ENCODE peak calls at places on chromosomes 11 and 22, in four cellular contexts. X, N, L and Z are unnamed samples.

GRCh38 chr11:1673841-1674193 is 23.2 kb upstream of the KRTAP5-6 start:
- DNase-seq in X (no peak), N (no peak), L (no peak), Z (no peak)

GRCh38 chr11:44625759-44626523 is 60.5 kb downstream of the CD82 start:
- DNase-seq in X (no peak), N (no peak), L (no peak), Z (no peak)

GRCh38 chr22:16973591-16974297 is 34.3 kb downstream of the GAB4 start:
- DNase-seq in X (no peak), N (no peak), L (no peak), Z (no peak)

GRCh38 chr22:47006869-47007268 is 244.4 kb downstream of the TBC1D22A start:
- DNase-seq in X (no peak), N (no peak), L (no peak), Z (no peak)

GRCh38 chr11:8828580-8829358 is 82.2 kb upstream of the AKIP1 start:
- DNase-seq in X (no peak), N (peak; percentile 70), L (peak; percentile 12), Z (no peak)

GRCh38 chr11:67606477-67607295 is at the start of gene NDUFV1:
- DNase-seq in X (no peak), N (peak; percentile 87), L (peak; percentile 96), Z (peak; percentile 98)

GRCh38 chr11:80379620-80380278 is 938.9 kb upstream of the TENM4 start:
- DNase-seq in X (no peak), N (no peak), L (no peak), Z (no peak)

GRCh38 chr11:8063319-8063718 is 17.7 kb upstream of the TUB start:
- DNase-seq in X (no peak), N (peak; percentile 72), L (no peak), Z (no peak)

GRCh38 chr11:133819916-133820315 is 25.4 kb downstream of the SPATA19 start:
- DNase-seq in X (no peak), N (no peak), L (peak; percentile 20), Z (no peak)

GRCh38 chr11:100637706-100638105 is 49.4 kb upstream of the ARHGAP42 start:
- DNase-seq in X (no peak), N (no peak), L (no peak), Z (peak; percentile 64)

GRCh38 chr11:73866095-73866579 is 10.5 kb downstream of the COA4 start:
- DNase-seq in X (no peak), N (peak; percentile 69), L (no peak), Z (no peak)

GRCh38 chr11:77471520-77472234 is 2.2 kb downstream of the PAK1 start:
- DNase-seq in X (no peak), N (no peak), L (no peak), Z (peak; percentile 54)

GRCh38 chr22:23253475-23254055 is 73.3 kb downstream of the BCR start:
- DNase-seq in X (no peak), N (no peak), L (no peak), Z (no peak)

GRCh38 chr22:42277988-42278776 is 7.7 kb upstream of the TCF20 start:
- DNase-seq in X (no peak), N (no peak), L (no peak), Z (no peak)

GRCh38 chr11:67022341-67022933 is 497 bp upstream of the SYT12 start:
- DNase-seq in X (no peak), N (peak; percentile 52), L (no peak), Z (no peak)

GRCh38 chr11:70546179-70546940 is 148.0 kb downstream of the CTTN start:
- DNase-seq in X (no peak), N (no peak), L (no peak), Z (no peak)

GRCh38 chr22:37018815-37019308 is 385 bp downstream of the TST start:
- DNase-seq in X (no peak), N (peak; percentile 55), L (peak; percentile 65), Z (peak; percentile 72)

GRCh38 chr22:20550851-20551744 is 43.7 kb downstream of the MED15 start:
- DNase-seq in X (no peak), N (peak; percentile 78), L (peak; percentile 72), Z (no peak)

GRCh38 chr11:31492320-31492913 is 17.0 kb downstream of the IMMP1L start:
- DNase-seq in X (no peak), N (peak; percentile 61), L (no peak), Z (no peak)

GRCh38 chr11:75858042-75858441 is 43.0 kb downstream of the UVRAG start:
- DNase-seq in X (no peak), N (no peak), L (no peak), Z (no peak)

GRCh38 chr22:19916941-19917340 is 24.6 kb upstream of the COMT start:
- DNase-seq in X (no peak), N (no peak), L (no peak), Z (no peak)

GRCh38 chr11:46682773-46683752 is 17.4 kb downstream of the ARHGAP1 start:
- DNase-seq in X (no peak), N (no peak), L (no peak), Z (no peak)

GRCh38 chr11:2759228-2760195 is 59.7 kb upstream of the KCNQ1OT1 start:
- DNase-seq in X (no peak), N (no peak), L (no peak), Z (no peak)

GRCh38 chr11:116517077-116517476 is 255.7 kb downstream of the BUD13 start:
- DNase-seq in X (no peak), N (no peak), L (peak; percentile 14), Z (no peak)

GRCh38 chr22:50606126-50606525 is 5.5 kb downstream of the MAPK8IP2 start:
- DNase-seq in X (no peak), N (no peak), L (no peak), Z (no peak)

GRCh38 chr22:19824197-19825015 is 30.3 kb downstream of the GNB1L start:
- DNase-seq in X (no peak), N (no peak), L (no peak), Z (no peak)

GRCh38 chr11:61116426-61117214 is 14.3 kb downstream of the CD5 start:
- DNase-seq in X (no peak), N (no peak), L (no peak), Z (no peak)

GRCh38 chr11:120747801-120748484 is 236.4 kb downstream of the GRIK4 start:
- DNase-seq in X (no peak), N (no peak), L (no peak), Z (no peak)

GRCh38 chr22:50443801-50444625 is 30.8 kb downstream of the SBF1 start:
- DNase-seq in X (no peak), N (no peak), L (no peak), Z (no peak)

GRCh38 chr11:134034496-134035381 is 34.1 kb upstream of the JAM3 start:
- DNase-seq in X (no peak), N (no peak), L (no peak), Z (no peak)

GRCh38 chr11:12142179-12142578 is 31.8 kb downstream of the MICAL2 start:
- DNase-seq in X (no peak), N (no peak), L (no peak), Z (no peak)

GRCh38 chr11:69931994-69932910 is 113.0 kb upstream of the FGF3 start:
- DNase-seq in X (no peak), N (no peak), L (no peak), Z (no peak)

GRCh38 chr22:21837184-21837979 is 30.1 kb downstream of the MAPK1 start:
- DNase-seq in X (peak; percentile 23), N (peak; percentile 91), L (no peak), Z (peak; percentile 89)

GRCh38 chr11:35682230-35683195 is 19.9 kb downstream of the TRIM44 start:
- DNase-seq in X (no peak), N (no peak), L (no peak), Z (peak; percentile 20)

GRCh38 chr11:17046690-17047089 is 30.8 kb downstream of the RPS13 start:
- DNase-seq in X (no peak), N (no peak), L (no peak), Z (no peak)

GRCh38 chr11:33291004-33291777 is 34.0 kb downstream of the HIPK3 start:
- DNase-seq in X (no peak), N (peak; percentile 18), L (no peak), Z (no peak)

GRCh38 chr11:28400236-28401100 is 292.3 kb downstream of the METTL15 start:
- DNase-seq in X (no peak), N (peak; percentile 87), L (no peak), Z (peak; percentile 6)

GRCh38 chr11:66891849-66892660 is 35.2 kb downstream of the LRFN4 start:
- DNase-seq in X (no peak), N (peak; percentile 99), L (peak; percentile 82), Z (peak; percentile 96)

GRCh38 chr22:23300476-23300875 is 120.2 kb downstream of the BCR start:
- DNase-seq in X (no peak), N (no peak), L (no peak), Z (no peak)

GRCh38 chr22:39654959-39655579 is 84.5 kb downstream of the CACNA1I start:
- DNase-seq in X (no peak), N (no peak), L (peak; percentile 62), Z (no peak)
- H2AK5ac ChIP-seq in X (no peak overlapping the region), N (no peak overlapping the region), L (no peak overlapping the region), Z (no peak overlapping the region)

DNA sequence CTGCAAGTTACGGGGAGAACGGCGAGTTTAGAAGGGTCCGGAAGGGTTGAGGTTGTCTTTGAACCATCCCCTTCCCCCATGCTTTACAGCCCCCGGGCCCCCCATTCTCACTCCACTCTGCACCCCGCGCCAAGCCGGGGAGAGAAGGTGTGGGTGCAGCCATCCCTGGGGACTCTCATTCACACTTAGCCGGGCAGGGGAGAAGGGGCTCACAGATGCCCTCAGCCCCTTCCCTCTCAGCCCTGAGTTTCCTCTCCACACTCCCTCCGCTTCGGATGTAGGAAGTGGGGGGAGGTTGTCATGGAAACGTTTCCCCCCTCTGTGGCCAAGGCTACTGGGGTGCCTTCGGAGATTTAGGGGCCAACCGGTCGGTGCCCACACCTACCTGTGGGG is 333 bp downstream of the CADM1 start:
- DNase-seq in X (no peak), N (no peak), L (no peak), Z (no peak)
- H2BK5ac ChIP-seq in X (no peak overlapping the region), N (no peak overlapping the region), L (no peak overlapping the region), Z (no peak overlapping the region)

DNA sequence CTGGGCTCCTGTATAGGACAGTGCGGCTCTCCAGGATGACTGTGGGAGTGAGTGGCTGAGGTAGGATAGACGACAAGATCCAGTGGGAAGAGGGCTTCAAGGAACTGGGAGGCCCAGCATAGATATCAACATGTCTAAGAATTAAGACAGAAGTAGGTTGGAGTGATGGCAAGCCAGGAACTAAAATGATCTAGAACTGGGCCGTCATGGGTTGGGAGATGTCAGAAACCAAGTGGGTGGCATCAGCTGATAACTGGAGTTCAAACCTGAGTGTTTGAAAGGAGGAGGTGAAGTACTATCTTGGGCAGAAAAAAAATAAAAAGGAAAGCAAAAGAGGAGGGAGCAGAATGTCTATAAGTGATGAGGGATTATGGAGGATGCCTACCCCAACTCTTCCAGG is 7.1 kb upstream of the MEN1 start:
- DNase-seq in X (no peak), N (no peak), L (no peak), Z (no peak)
- H3K56ac ChIP-seq in X (no peak overlapping the region), N (no peak overlapping the region), L (no peak overlapping the region), Z (no peak overlapping the region)

GRCh38 chr22:48693377-48694135 is 1134.1 kb downstream of the BRD1 start:
- DNase-seq in X (no peak), N (no peak), L (no peak), Z (no peak)
- H2AK5ac ChIP-seq in X (no peak overlapping the region), N (no peak overlapping the region), L (no peak overlapping the region), Z (no peak overlapping the region)

GRCh38 chr11:86740628-86741488 is 59.5 kb upstream of the PRSS23 start:
- DNase-seq in X (peak; percentile 58), N (peak; percentile 98), L (peak; percentile 74), Z (peak; percentile 98)
- H2BK5ac ChIP-seq in X (peak overlapping the region; percentile 74), N (peak overlapping the region; percentile 99), L (no peak overlapping the region), Z (peak overlapping the region; percentile 89)